ENCODE peak calls at places on chromosome 11, in ten cellular contexts. D is esophagus squamous epithelium, Y is epithelial cell of esophagus, X is upper lobe of right lung, U is heart left ventricle, O is A549, A is HCT116, F is IMR-90, G is uterus, M is endodermal cell. J is an unnamed sample.

GRCh38 chr11:44797886-44798683 is 71.3 kb downstream of the TSPAN18 start:
- DNase-seq in G (no peak), F (peak), Y (no peak), A (no peak), X (peak), M (peak), U (no peak), O (no peak), D (no peak), J (no peak)

GRCh38 chr11:28460348-28460747 is 352.2 kb downstream of the METTL15 start:
- DNase-seq in A (no peak), Y (no peak), O (no peak), F (peak), U (no peak), M (no peak), D (no peak), X (no peak), G (no peak), J (no peak)

GRCh38 chr11:126485021-126485781 is 129.7 kb downstream of the ST3GAL4 start:
- DNase-seq in X (peak), A (no peak), M (no peak), F (peak), D (no peak), G (no peak), O (no peak), U (peak), Y (peak), J (no peak)

GRCh38 chr11:34512810-34513673 is 552 bp downstream of the ELF5 start:
- DNase-seq in M (peak), U (no peak), F (peak), G (no peak), Y (peak), O (peak), A (peak), D (no peak), X (peak), J (peak)

GRCh38 chr11:130070109-130070828 is 575 bp downstream of the APLP2 start:
- DNase-seq in G (peak), D (no peak), A (no peak), O (peak), X (peak), Y (peak), F (peak), M (no peak), U (peak), J (peak)

GRCh38 chr11:16780146-16780545 is 41.7 kb downstream of the C11orf58 start:
- DNase-seq in D (no peak), O (no peak), M (no peak), Y (no peak), U (no peak), X (peak), A (no peak), F (no peak), G (no peak), J (no peak)

GRCh38 chr11:12134239-12134590 is 23.8 kb downstream of the MICAL2 start:
- DNase-seq in A (no peak), F (no peak), G (no peak), M (no peak), X (peak), U (peak), Y (no peak), O (no peak), D (no peak), J (no peak)

GRCh38 chr11:569273-569885 is 6.9 kb upstream of the PHRF1 start:
- DNase-seq in D (no peak), A (no peak), O (no peak), U (peak), X (no peak), M (no peak), Y (no peak), G (no peak), F (no peak), J (no peak)

GRCh38 chr11:72984448-72985077 is 157.6 kb downstream of the FCHSD2 start:
- DNase-seq in U (no peak), Y (no peak), F (no peak), G (no peak), A (no peak), X (no peak), O (no peak), D (no peak), M (no peak), J (no peak)

GRCh38 chr11:120977470-120977869 is 46.4 kb upstream of the TBCEL start:
- DNase-seq in D (no peak), F (peak), X (no peak), G (no peak), U (no peak), Y (peak), O (no peak), A (no peak), M (no peak), J (no peak)

GRCh38 chr11:78429209-78429608 is 11.6 kb upstream of the GAB2 start:
- DNase-seq in G (no peak), D (no peak), X (no peak), O (no peak), A (no peak), F (no peak), M (no peak), Y (no peak), U (no peak), J (no peak)

GRCh38 chr11:47337229-47337924 is 15.1 kb downstream of the MYBPC3 start:
- DNase-seq in A (peak), D (no peak), M (no peak), U (peak), F (no peak), O (peak), G (no peak), Y (no peak), X (no peak), J (no peak)

GRCh38 chr11:84819128-84819527 is 808.0 kb downstream of the DLG2 start:
- DNase-seq in D (no peak), A (no peak), X (no peak), M (no peak), Y (peak), F (no peak), G (no peak), U (no peak), O (no peak), J (no peak)

GRCh38 chr11:117361432-117361831 is 33.8 kb downstream of the CEP164 start:
- DNase-seq in D (no peak), X (no peak), A (no peak), G (no peak), Y (no peak), U (no peak), F (no peak), O (no peak), M (no peak), J (no peak)

GRCh38 chr11:70029831-70030811 is 48.0 kb upstream of the ANO1 start:
- DNase-seq in Y (no peak), G (no peak), X (no peak), D (no peak), M (peak), F (no peak), U (no peak), A (no peak), O (no peak), J (peak)

GRCh38 chr11:132653237-132653636 is 879.1 kb downstream of the OPCML start:
- DNase-seq in X (no peak), M (no peak), O (no peak), A (no peak), G (no peak), D (no peak), Y (no peak), U (no peak), F (no peak), J (no peak)

GRCh38 chr11:93020248-93021088 is 51.0 kb downstream of the MTNR1B start:
- DNase-seq in D (no peak), F (peak), G (peak), X (no peak), M (no peak), A (no peak), O (peak), U (no peak), Y (peak), J (no peak)

GRCh38 chr11:75547617-75548054 is 14.4 kb upstream of the SERPINH1 start:
- DNase-seq in G (peak), M (peak), D (no peak), F (peak), A (no peak), Y (peak), X (peak), O (peak), U (peak), J (peak)

GRCh38 chr11:62461740-62462522 is 43.1 kb downstream of the SCGB1A1 start:
- DNase-seq in Y (no peak), F (peak), D (no peak), M (no peak), U (no peak), O (no peak), X (no peak), A (no peak), G (no peak), J (no peak)

GRCh38 chr11:66494458-66494857 is 14.2 kb downstream of the DPP3 start:
- DNase-seq in Y (no peak), D (no peak), X (no peak), F (no peak), G (no peak), U (no peak), M (no peak), O (no peak), A (no peak), J (no peak)

DNA sequence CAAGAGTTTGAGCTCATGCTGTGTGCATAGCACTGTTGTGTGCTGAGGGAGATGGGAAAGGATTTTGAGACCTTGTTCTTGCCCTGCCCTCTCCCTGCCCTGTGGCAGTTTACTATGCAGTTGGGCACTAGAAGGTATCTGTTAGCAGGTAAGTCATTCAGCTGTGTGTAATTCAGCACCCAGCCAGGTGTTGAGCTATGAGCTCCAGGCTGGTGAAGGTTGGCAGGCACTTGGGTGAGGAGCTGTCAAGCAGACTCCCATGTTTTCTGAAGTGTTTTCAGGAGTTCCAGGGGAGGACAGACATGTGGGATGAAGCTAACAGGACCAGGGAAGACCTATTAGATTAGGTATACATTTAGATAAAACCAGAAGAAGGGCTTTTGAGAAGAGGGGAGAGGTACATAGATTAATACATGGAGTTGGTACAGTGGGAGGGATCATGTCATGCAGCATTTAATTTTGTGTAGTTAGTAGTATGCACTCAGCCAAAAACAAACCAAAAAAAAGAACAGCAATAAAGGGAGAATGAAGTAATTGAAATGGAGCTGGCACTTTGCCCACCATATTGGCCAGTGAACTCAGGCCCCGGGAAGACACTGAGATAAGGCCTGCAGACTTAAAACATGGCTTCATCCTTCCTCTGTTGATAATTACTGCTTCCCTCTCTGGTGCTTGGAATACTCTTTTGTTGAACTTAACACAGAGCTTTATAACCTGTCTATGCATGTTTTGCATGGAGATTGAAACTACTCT is 2.9 kb downstream of the PANX1 start:
- DNase-seq in Y (peak), G (peak), M (peak), A (no peak), F (peak), X (no peak), O (no peak), D (no peak), U (no peak), J (no peak)
- H3K4me3 ChIP-seq in Y (no peak), G (no peak), M (peak), A (no peak), F (peak), X (peak), O (no peak), D (no peak), U (no peak), J (no peak)

GRCh38 chr11:27390318-27390958 is 27.4 kb upstream of the CCDC34 start:
- DNase-seq in Y (no peak), O (no peak), G (no peak), M (no peak), U (no peak), X (no peak), A (no peak), D (no peak), F (no peak), J (no peak)
- TF ChIP-seq CTCF in Y (no peak), O (peak), G (no peak), M (peak), U (no peak), X (no peak), A (no peak), D (no peak), F (no peak), J (no peak)

DNA sequence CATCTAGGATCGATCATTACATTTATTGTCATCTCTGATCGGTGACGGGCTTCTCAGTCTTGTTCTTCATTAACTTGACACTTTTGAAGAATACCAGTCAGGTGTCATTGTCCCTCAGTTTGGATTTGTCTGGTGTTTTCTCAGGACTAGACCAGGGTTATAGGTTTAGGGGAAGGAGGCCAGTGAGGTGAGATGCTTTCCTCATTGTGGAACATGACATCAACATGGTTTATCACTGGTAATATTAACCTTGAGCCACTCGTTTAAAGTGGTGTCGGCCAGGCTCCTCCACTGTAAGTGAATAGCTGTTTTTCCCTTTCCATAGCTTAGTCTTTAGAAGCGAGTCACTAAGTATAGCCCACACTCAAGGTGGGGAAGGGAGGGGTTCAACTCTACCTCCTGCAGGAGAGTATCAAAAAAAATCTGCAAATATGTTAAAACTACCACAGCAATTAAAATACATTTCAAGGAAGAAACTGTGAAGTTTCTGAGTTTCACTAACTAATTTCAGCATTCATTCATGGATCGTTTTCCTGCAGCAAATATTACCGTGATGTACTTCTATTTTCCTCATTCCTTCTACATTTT is 42.0 kb downstream of the KCNQ1OT1 start:
- DNase-seq in M (no peak), F (no peak), O (no peak), G (no peak), D (no peak), X (no peak), Y (no peak), U (no peak), A (no peak), J (no peak)
- H3K4me3 ChIP-seq in M (no peak), F (no peak), O (no peak), G (no peak), D (no peak), X (no peak), Y (no peak), U (no peak), A (no peak), J (no peak)

GRCh38 chr11:3959015-3959917 is 103.8 kb downstream of the STIM1 start:
- DNase-seq in G (no peak), U (no peak), O (peak), M (no peak), X (no peak), F (peak), Y (peak), A (no peak), D (no peak), J (no peak)
- TF ChIP-seq CTCF in G (no peak), U (peak), O (peak), M (peak), X (no peak), F (peak), Y (peak), A (peak), D (peak), J (no peak)